ENCODE peak calls at places on chromosomes 11 and 22, in six cellular contexts. M is NCI-H774, U is RCC 7860, V is AG08396, Q is GDM1, F is NB4. K is an unnamed sample.

GRCh38 chr11:73818838-73819237 is 31.2 kb downstream of the MRPL48 start:
- DNase-seq in M (no peak), Q (no peak), U (no peak), F (no peak), V (peak), K (no peak)

GRCh38 chr22:48702573-48703264 is 1125.0 kb downstream of the BRD1 start:
- DNase-seq in Q (no peak), U (no peak), F (peak), V (no peak), M (no peak), K (no peak)

GRCh38 chr22:47695176-47695575 is 932.7 kb downstream of the TBC1D22A start:
- DNase-seq in M (no peak), F (no peak), Q (no peak), U (no peak), V (no peak), K (no peak)

GRCh38 chr22:38953577-38954413 is 3.6 kb upstream of the APOBEC3A start:
- DNase-seq in Q (no peak), M (no peak), V (peak), U (no peak), F (peak), K (no peak)

GRCh38 chr11:12269104-12269441 is 108.3 kb upstream of the PARVA start:
- DNase-seq in M (no peak), Q (no peak), U (no peak), V (peak), F (no peak), K (no peak)

GRCh38 chr11:106398396-106399074 is 321.1 kb downstream of the AASDHPPT start:
- DNase-seq in V (peak), M (no peak), U (peak), Q (no peak), F (no peak), K (no peak)

GRCh38 chr22:46377566-46378498 is 42.3 kb downstream of the TRMU start:
- DNase-seq in F (no peak), Q (no peak), M (no peak), V (peak), U (peak), K (no peak)

GRCh38 chr11:5291207-5291838 is 10.4 kb downstream of the OR51B4 start:
- DNase-seq in V (peak), M (no peak), U (peak), Q (peak), F (peak), K (peak)

GRCh38 chr11:116842909-116843308 is 5.5 kb upstream of the APOA1 start:
- DNase-seq in M (no peak), V (no peak), U (no peak), Q (no peak), F (no peak), K (no peak)

GRCh38 chr11:64268028-64268686 is 16.3 kb downstream of the BAD start:
- DNase-seq in F (no peak), U (no peak), V (no peak), Q (no peak), M (no peak), K (no peak)

GRCh38 chr11:26993965-26994446 is at the start of gene FIBIN:
- DNase-seq in Q (no peak), U (no peak), F (no peak), M (no peak), V (peak), K (no peak)

K was measured in NCI-H510A treated with DMSO at 0.1 percent for 48 hours.